ENCODE peak calls at places on chromosomes 5 and 9, in six cellular contexts. Z is HepG2, T is GM12891, N is H1, M is K562, S is GM12878. H is an unnamed sample.

GRCh38 chr9:4297795-4298254 is 2.0 kb downstream of the GLIS3 start:
- DNase-seq in Z (peak; percentile 39), T (peak; percentile 34), N (no peak), M (peak; percentile 10), S (no peak), H (peak; percentile 34)

GRCh38 chr5:170307575-170308465 is 10.2 kb upstream of the LCP2 start:
- DNase-seq in Z (no peak), T (no peak), N (no peak), M (peak; percentile 83), S (no peak), H (no peak)

GRCh38 chr5:124866355-124867063 is 120.1 kb upstream of the ZNF608 start:
- DNase-seq in Z (no peak), T (no peak), N (no peak), M (no peak), S (no peak), H (no peak)

GRCh38 chr9:97525451-97525850 is 24.0 kb downstream of the TMOD1 start:
- DNase-seq in Z (no peak), T (no peak), N (no peak), M (no peak), S (no peak), H (no peak)

GRCh38 chr9:89496645-89497044 is 1.3 kb downstream of the SEMA4D start:
- DNase-seq in Z (no peak), T (no peak), N (no peak), M (no peak), S (no peak), H (peak; percentile 44)

GRCh38 chr9:100601216-100601615 is 23.3 kb downstream of the CAVIN4 start:
- DNase-seq in Z (peak; percentile 69), T (no peak), N (peak; percentile 73), M (peak; percentile 69), S (no peak), H (no peak)

GRCh38 chr5:36237756-36238155 is 4.0 kb downstream of the NADK2 start:
- DNase-seq in Z (no peak), T (no peak), N (no peak), M (peak; percentile 80), S (no peak), H (no peak)

GRCh38 chr9:129886226-129887174 is 51.2 kb downstream of the USP20 start:
- DNase-seq in Z (no peak), T (no peak), N (no peak), M (peak; percentile 91), S (peak; percentile 37), H (no peak)

GRCh38 chr5:12672141-12672540 is 767.9 kb upstream of the CTNND2 start:
- DNase-seq in Z (no peak), T (no peak), N (no peak), M (no peak), S (no peak), H (no peak)

GRCh38 chr5:178983728-178984127 is 11.4 kb downstream of the GRM6 start:
- DNase-seq in Z (no peak), T (no peak), N (no peak), M (no peak), S (no peak), H (no peak)
- TF ChIP-seq POLR2A in Z (no peak), T (no peak), N (no peak), M (no peak), S (no peak), H (no peak)

DNA sequence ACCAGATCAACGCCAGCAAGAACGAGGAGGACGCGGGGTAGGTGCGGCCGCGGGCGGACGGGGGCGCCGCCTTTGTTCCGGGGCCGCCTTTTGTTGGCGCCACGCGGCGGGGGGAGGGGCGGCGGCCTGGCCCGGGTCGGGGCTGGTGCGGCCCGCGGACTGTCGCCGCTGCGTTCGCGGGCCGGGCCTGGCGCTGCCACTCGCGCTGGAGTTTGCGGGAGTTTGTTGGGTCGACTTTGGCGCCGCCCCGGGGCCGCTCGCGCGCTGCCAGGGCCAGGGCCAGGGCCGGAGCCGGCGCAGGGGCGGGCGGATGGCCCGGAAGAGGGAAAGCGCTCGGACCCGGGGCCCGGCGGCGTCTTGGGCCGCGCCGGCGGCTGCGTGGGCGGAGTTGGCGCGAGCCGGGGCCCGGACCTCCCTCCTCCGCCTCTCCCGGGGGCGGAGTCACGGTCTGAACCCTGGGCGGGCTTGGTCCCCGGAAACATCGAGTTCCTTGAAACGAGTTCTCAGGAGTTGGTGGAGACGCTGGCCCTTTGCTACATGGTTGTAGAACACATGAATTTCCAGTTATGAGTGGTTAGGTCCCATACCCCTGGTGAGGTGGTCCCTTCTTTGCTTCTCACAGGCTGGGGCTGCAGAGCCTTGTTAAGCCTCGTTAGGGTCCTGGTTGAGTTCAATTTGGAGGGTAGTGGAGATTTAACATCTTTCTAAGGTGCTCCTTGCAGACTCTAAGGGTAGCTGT is 846 bp downstream of the HNRNPAB start:
- DNase-seq in Z (peak; percentile 50), T (peak; percentile 86), N (peak; percentile 68), M (peak; percentile 90), S (no peak), H (peak; percentile 89)
- TF ChIP-seq POLR2AphosphoS5 in Z (peak; percentile 30), T (no peak), N (peak; percentile 53), M (peak; percentile 13), S (peak; percentile 30), H (no peak)

GRCh38 chr5:97624861-97625260 is 441.8 kb upstream of the RIOK2 start:
- DNase-seq in Z (no peak), T (no peak), N (no peak), M (no peak), S (no peak), H (no peak)
- TF ChIP-seq TAF1 in Z (no peak), T (no peak), N (no peak), M (no peak), S (no peak), H (no peak)

GRCh38 chr9:36572515-36573418 is at the start of gene MELK:
- DNase-seq in Z (peak; percentile 71), T (peak; percentile 94), N (peak; percentile 95), M (peak; percentile 88), S (no peak), H (peak; percentile 94)
- TF ChIP-seq POLR2A in Z (peak; percentile 91), T (peak; percentile 90), N (peak; percentile 92), M (peak; percentile 83), S (peak; percentile 97), H (peak; percentile 88)

DNA sequence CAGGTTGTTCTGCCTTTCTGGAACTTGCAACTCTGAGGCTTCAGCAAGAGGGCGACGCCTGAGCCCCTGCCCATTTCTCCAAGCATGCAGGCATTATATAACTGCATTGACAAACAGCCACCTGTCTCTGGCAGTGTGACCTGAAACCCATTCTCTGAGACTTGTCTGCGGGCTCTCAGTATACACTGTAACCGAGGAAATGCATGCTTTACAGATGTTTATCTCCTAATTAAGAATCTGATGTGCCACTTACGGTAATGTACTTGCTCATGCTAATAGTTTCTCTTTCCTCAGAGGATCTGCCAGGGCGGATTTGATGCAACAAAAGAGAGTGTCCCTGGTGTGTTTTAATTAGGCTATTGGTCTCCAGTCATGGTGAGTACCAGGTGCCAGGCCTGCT is 593.6 kb upstream of the KLF4 start:
- DNase-seq in Z (no peak), T (no peak), N (no peak), M (no peak), S (no peak), H (no peak)
- TF ChIP-seq POLR2AphosphoS5 in Z (no peak), T (no peak), N (no peak), M (no peak), S (no peak), H (no peak)

DNA sequence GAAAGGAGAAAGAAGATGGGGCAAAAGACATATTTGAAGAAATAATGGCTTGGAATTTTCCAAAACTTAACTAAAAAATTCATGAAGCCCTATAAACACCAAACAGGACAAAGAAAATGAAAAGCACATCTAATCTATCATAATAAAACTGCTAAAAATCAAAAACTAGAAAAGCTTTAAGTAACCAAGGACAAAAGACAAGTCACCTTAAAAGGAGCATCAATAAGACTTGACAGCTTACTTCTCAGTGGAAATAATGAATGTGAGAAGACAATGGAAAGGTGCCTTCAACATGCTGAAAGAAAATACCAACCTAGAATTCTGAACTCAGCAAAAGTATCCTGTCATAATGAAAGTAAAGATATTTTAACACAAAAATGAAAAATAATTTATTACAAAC is 27.0 kb downstream of the GTF3C4 start:
- DNase-seq in Z (no peak), T (no peak), N (no peak), M (no peak), S (no peak), H (no peak)
- TF ChIP-seq TAF1 in Z (no peak), T (no peak), N (no peak), M (no peak), S (no peak), H (no peak)

DNA sequence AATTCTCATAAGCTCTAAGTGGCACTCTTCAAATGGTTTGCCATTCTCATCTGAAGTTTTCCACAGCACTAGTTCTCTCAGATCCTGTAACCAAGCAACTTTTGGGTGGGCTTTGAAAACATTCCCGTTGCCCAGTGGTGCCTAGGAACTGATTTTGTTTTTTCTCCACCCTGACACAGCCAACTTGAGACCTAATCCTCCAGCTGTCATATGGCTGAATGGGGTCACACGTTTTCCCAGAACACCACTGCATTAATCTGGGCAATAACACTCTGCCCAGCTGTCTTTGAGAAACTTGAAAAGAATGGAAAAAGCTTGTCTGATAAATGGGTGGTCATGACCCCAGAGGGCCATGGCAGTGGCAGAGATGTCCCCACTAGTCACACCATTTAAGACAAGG is 222.9 kb upstream of the RASEF start:
- DNase-seq in Z (no peak), T (no peak), N (no peak), M (no peak), S (no peak), H (no peak)
- TF ChIP-seq POLR2A in Z (no peak), T (no peak), N (no peak), M (no peak), S (no peak), H (no peak)

GRCh38 chr5:83470920-83471404 is 582 bp upstream of the VCAN start:
- DNase-seq in Z (no peak), T (no peak), N (peak; percentile 72), M (no peak), S (no peak), H (no peak)

GRCh38 chr5:83472508-83473343 is 1.2 kb downstream of the VCAN start:
- DNase-seq in Z (no peak), T (peak; percentile 32), N (peak; percentile 71), M (peak; percentile 17), S (no peak), H (peak; percentile 41)

GRCh38 chr5:83472213-83472507 is 616 bp downstream of the VCAN start:
- DNase-seq in Z (no peak), T (no peak), N (no peak), M (no peak), S (no peak), H (no peak)

GRCh38 chr5:83470516-83470915 is 1.0 kb upstream of the VCAN start:
- DNase-seq in Z (peak; percentile 56), T (no peak), N (no peak), M (no peak), S (no peak), H (no peak)

DNA sequence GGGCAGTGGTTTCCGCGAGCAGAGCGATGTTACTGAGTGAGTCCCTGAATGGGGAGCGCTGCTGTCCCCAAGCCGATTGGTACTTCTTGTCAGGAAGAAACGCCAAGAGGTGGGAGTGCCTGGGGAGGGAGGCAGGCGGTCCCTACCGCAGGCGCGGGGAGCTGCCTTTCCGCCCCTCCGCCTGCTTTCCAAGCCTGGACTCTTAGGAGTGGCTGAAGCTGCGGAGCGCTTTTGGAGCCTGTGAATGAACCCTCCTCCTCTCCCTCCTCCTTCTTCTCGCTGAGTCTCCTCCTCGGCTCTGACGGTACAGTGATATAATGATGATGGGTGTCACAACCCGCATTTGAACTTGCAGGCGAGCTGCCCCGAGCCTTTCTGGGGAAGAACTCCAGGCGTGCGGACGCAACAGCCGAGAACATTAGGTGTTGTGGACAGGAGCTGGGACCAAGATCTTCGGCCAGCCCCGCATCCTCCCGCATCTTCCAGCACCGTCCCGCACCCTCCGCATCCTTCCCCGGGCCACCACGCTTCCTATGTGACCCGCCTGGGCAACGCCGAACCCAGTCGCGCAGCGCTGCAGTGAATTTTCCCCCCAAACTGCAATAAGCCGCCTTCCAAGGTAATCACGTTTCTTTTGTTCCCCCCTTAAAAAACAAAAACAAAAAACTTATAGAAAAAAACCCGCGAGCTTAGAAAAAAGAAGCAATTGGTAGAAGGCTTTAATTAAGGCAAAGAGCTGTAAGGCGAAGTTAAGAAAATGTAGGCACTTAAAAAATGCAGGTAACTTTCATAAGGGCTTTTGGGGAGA is at the start of gene VCAN:
- DNase-seq in Z (no peak), T (no peak), N (no peak), M (peak; percentile 12), S (no peak), H (no peak)
- TF ChIP-seq POLR2AphosphoS5 in Z (no peak), T (no peak), N (no peak), M (no peak), S (no peak), H (no peak)

H was measured in GM12892.